ENCODE peak calls at places on chromosomes 16 and 17, in ten cellular contexts. O is progenitor cell of endocrine pancreas, A is naive B cell, F is cardiac muscle cell, T is Ammon's horn, E is GM03348, B is iPS-NIHi11, U is colonic mucosa, G is amniotic stem cell, L is left colon. Q is an unnamed sample.

GRCh38 chr16:54411555-54411954 is 125.0 kb upstream of the IRX3 start:
- DNase-seq in L (peak; percentile 5), F (peak; percentile 36), O (no peak), T (no peak), B (no peak), E (no peak), G (no peak), A (no peak), U (no peak), Q (no peak)

GRCh38 chr17:67431210-67432015 is 54.3 kb downstream of the PITPNC1 start:
- DNase-seq in L (no peak), U (no peak), F (no peak), T (no peak), G (peak; percentile 27), B (no peak), A (no peak), O (no peak), E (peak; percentile 81), Q (no peak)

GRCh38 chr17:45319239-45319703 is 2.5 kb upstream of the MAP3K14 start:
- DNase-seq in G (no peak), L (no peak), U (peak; percentile 59), O (no peak), F (no peak), T (no peak), E (no peak), A (no peak), B (no peak), Q (no peak)

GRCh38 chr17:67151717-67152116 is 93.3 kb downstream of the HELZ start:
- DNase-seq in F (no peak), U (no peak), A (no peak), L (no peak), G (no peak), T (no peak), E (peak; percentile 36), O (no peak), B (no peak), Q (no peak)

GRCh38 chr17:7774037-7774659 is 56.6 kb downstream of the DNAH2 start:
- DNase-seq in B (no peak), A (no peak), G (no peak), L (no peak), U (no peak), T (no peak), F (no peak), E (peak; percentile 40), O (no peak), Q (no peak)

GRCh38 chr16:69763557-69763942 is 1.4 kb downstream of the WWP2 start:
- DNase-seq in L (no peak), A (no peak), O (no peak), U (no peak), G (no peak), T (no peak), E (no peak), F (no peak), B (no peak), Q (no peak)

GRCh38 chr17:19513897-19514488 is 19.7 kb upstream of the SLC47A1 start:
- DNase-seq in L (peak; percentile 76), T (peak; percentile 84), B (peak; percentile 67), O (peak; percentile 55), U (peak; percentile 73), E (peak; percentile 73), A (peak; percentile 67), F (peak; percentile 82), G (peak; percentile 18), Q (no peak)

GRCh38 chr17:22505660-22506059 is 813.3 kb downstream of the KCNJ18 start:
- DNase-seq in T (no peak), A (no peak), U (no peak), G (no peak), F (no peak), B (no peak), O (no peak), E (no peak), L (no peak), Q (no peak)

GRCh38 chr16:24583494-24583893 is 44.1 kb downstream of the RBBP6 start:
- DNase-seq in L (no peak), A (no peak), G (no peak), E (no peak), T (no peak), U (no peak), F (no peak), O (no peak), B (no peak), Q (no peak)

GRCh38 chr17:50689956-50690886 is 17.5 kb downstream of the ANKRD40 start:
- DNase-seq in A (no peak), T (peak; percentile 77), U (no peak), F (no peak), O (no peak), G (no peak), B (peak; percentile 43), L (no peak), E (no peak), Q (no peak)

GRCh38 chr17:64781394-64781793 is 119.3 kb upstream of the SMURF2 start:
- DNase-seq in B (peak; percentile 49), U (peak; percentile 69), F (peak; percentile 49), L (peak; percentile 81), A (no peak), G (no peak), O (no peak), E (peak; percentile 48), T (no peak), Q (no peak)

GRCh38 chr17:43456661-43457361 is 27.0 kb upstream of the DHX8 start:
- DNase-seq in E (peak; percentile 40), A (no peak), B (no peak), T (no peak), L (no peak), U (no peak), G (no peak), F (no peak), O (no peak), Q (no peak)

GRCh38 chr16:28098171-28098958 is 34.9 kb upstream of the GSG1L start:
- DNase-seq in B (no peak), U (no peak), A (no peak), L (no peak), O (no peak), T (no peak), G (no peak), F (no peak), E (no peak), Q (no peak)

GRCh38 chr17:79691931-79692330 is 38.8 kb upstream of the ENPP7 start:
- DNase-seq in F (no peak), E (peak; percentile 65), B (no peak), T (peak; percentile 48), G (no peak), O (no peak), A (no peak), U (no peak), L (no peak), Q (no peak)

GRCh38 chr17:44585315-44585714 is 28.0 kb downstream of the FZD2 start:
- DNase-seq in T (no peak), F (no peak), A (no peak), B (no peak), E (no peak), L (no peak), O (no peak), U (no peak), G (no peak), Q (no peak)

GRCh38 chr16:57698812-57699405 is 4.3 kb downstream of the DRC7 start:
- DNase-seq in O (no peak), T (no peak), G (no peak), A (no peak), B (peak; percentile 3), E (no peak), U (no peak), F (no peak), L (no peak), Q (no peak)

GRCh38 chr16:19857593-19857992 is 27.1 kb downstream of the GPRC5B start:
- DNase-seq in E (no peak), T (no peak), F (no peak), A (no peak), G (no peak), U (no peak), O (no peak), L (no peak), B (no peak), Q (no peak)

GRCh38 chr16:11258553-11259287 is 2.7 kb upstream of the SOCS1 start:
- DNase-seq in A (peak; percentile 49), E (peak; percentile 27), L (peak; percentile 68), U (peak; percentile 74), G (no peak), T (peak; percentile 86), B (no peak), O (no peak), F (no peak), Q (no peak)

GRCh38 chr17:79243603-79243990 is 169.0 kb downstream of the ENGASE start:
- DNase-seq in B (no peak), G (no peak), F (no peak), A (no peak), E (no peak), T (no peak), L (no peak), U (no peak), O (no peak), Q (no peak)

GRCh38 chr16:68005786-68006286 is 6.6 kb upstream of the DPEP2 start:
- DNase-seq in L (no peak), O (no peak), B (no peak), U (no peak), T (peak; percentile 48), F (no peak), E (no peak), G (no peak), A (peak; percentile 68), Q (no peak)

Q was measured in brain pericyte.